ENCODE peak calls at places on chromosome 11, in eight cellular contexts. M is stromal cell of bone marrow; O is activated CD8-positive, alpha-beta T cell treated with anti-CD3 and anti-CD28 coated beads for 36 hours; W is dorsolateral prefrontal cortex; R is fibroblast of lung; K is upper lobe of right lung; F is stimulated activated CD8-positive, alpha-beta memory T cell treated with anti-CD3 and anti-CD28 coated beads, Interleukin-2, amount 100 ng/mL, for 1 hour; E is fibroblast of mammary gland. N is an unnamed sample.

GRCh38 chr11:102286292-102286691 is 31.0 kb upstream of the BIRC3 start:
- DNase-seq in M (no peak), E (no peak), K (no peak), F (no peak), O (no peak), R (no peak), W (no peak), N (no peak)

GRCh38 chr11:94700631-94701030 is 67.5 kb upstream of the AMOTL1 start:
- DNase-seq in R (no peak), F (no peak), O (no peak), E (peak; percentile 3), M (no peak), K (no peak), W (no peak), N (no peak)

GRCh38 chr11:61277186-61277972 is 17.7 kb downstream of the VWCE start:
- DNase-seq in F (no peak), K (no peak), W (no peak), R (no peak), M (no peak), E (no peak), O (no peak), N (no peak)

GRCh38 chr11:88015170-88015569 is 160.1 kb downstream of the RAB38 start:
- DNase-seq in O (no peak), R (no peak), M (no peak), F (no peak), K (no peak), E (no peak), W (no peak), N (no peak)

GRCh38 chr11:20839231-20839630 is 169.8 kb downstream of the NELL1 start:
- DNase-seq in M (no peak), R (no peak), K (no peak), E (no peak), O (no peak), F (no peak), W (no peak), N (no peak)

GRCh38 chr11:92322225-92322624 is 97.6 kb downstream of the FAT3 start:
- DNase-seq in W (no peak), E (peak; percentile 47), M (peak; percentile 53), K (no peak), R (peak; percentile 47), F (no peak), O (no peak), N (no peak)

GRCh38 chr11:7595951-7596350 is 77.3 kb downstream of the CYB5R2 start:
- DNase-seq in M (no peak), W (no peak), R (no peak), O (no peak), E (no peak), K (no peak), F (no peak), N (no peak)

GRCh38 chr11:67668191-67668551 is 6.3 kb downstream of the ALDH3B2 start:
- DNase-seq in E (no peak), R (no peak), M (no peak), K (no peak), W (no peak), F (no peak), O (no peak), N (no peak)

GRCh38 chr11:76543006-76543703 is 98.3 kb downstream of the EMSY start:
- DNase-seq in E (peak; percentile 39), K (no peak), M (no peak), R (no peak), O (no peak), W (no peak), F (no peak), N (no peak)

GRCh38 chr11:67274768-67275605 is 8.7 kb downstream of the GRK2 start:
- DNase-seq in F (no peak), E (no peak), R (no peak), K (peak; percentile 69), W (no peak), O (no peak), M (no peak), N (no peak)

GRCh38 chr11:19121646-19122045 is 4.7 kb downstream of the ZDHHC13 start:
- DNase-seq in R (no peak), O (no peak), W (no peak), F (no peak), K (no peak), E (no peak), M (no peak), N (no peak)

GRCh38 chr11:125429174-125429707 is 66.8 kb downstream of the FEZ1 start:
- DNase-seq in R (peak; percentile 54), F (no peak), E (peak; percentile 44), W (peak; percentile 62), K (peak; percentile 66), O (peak; percentile 77), M (peak; percentile 26), N (peak; percentile 66)

GRCh38 chr11:134792677-134793076 is 380.6 kb upstream of the B3GAT1 start:
- DNase-seq in F (no peak), R (no peak), O (no peak), E (no peak), W (no peak), M (no peak), K (no peak), N (no peak)

N was measured in GM20000.